ENCODE peak calls at places on chromosomes 5 and 9, in six cellular contexts. B, E, F, D, X and L are unnamed samples.

GRCh38 chr5:172805736-172806255 is 28.3 kb upstream of the ERGIC1 start:
- DNase-seq in E (no peak), F (no peak), X (no peak), B (no peak), D (no peak), L (no peak)

GRCh38 chr5:56838409-56839039 is 23.2 kb downstream of the MAP3K1 start:
- DNase-seq in X (no peak), B (no peak), F (no peak), E (no peak), D (no peak), L (peak)

GRCh38 chr9:31445357-31445756 is 939.1 kb upstream of the ACO1 start:
- DNase-seq in D (no peak), E (no peak), B (no peak), X (no peak), F (no peak), L (no peak)

GRCh38 chr5:91381774-91382492 is 1.2 kb downstream of the ARRDC3 start:
- DNase-seq in D (peak), B (peak), F (peak), E (peak), X (peak), L (peak)

GRCh38 chr9:134175291-134175807 is 11.0 kb upstream of the RNU6ATAC start:
- DNase-seq in X (peak), E (no peak), F (no peak), D (no peak), B (no peak), L (no peak)

GRCh38 chr9:90894956-90895687 is 93.5 kb downstream of the SYK start:
- DNase-seq in B (no peak), E (no peak), F (no peak), X (no peak), D (no peak), L (no peak)

GRCh38 chr5:422323-423232 is 20.4 kb upstream of the EXOC3 start:
- DNase-seq in F (no peak), D (no peak), E (no peak), B (peak), X (peak), L (no peak)

GRCh38 chr9:124654431-124654830 is 116.7 kb downstream of the NR6A1 start:
- DNase-seq in D (no peak), E (no peak), B (no peak), X (no peak), F (no peak), L (no peak)

GRCh38 chr5:140554454-140554853 is 2.8 kb downstream of the SRA1 start:
- DNase-seq in X (no peak), D (no peak), B (no peak), F (no peak), E (no peak), L (no peak)

GRCh38 chr9:37787059-37787458 is 2.2 kb upstream of the EXOSC3 start:
- DNase-seq in F (no peak), B (no peak), E (no peak), D (no peak), X (no peak), L (no peak)

GRCh38 chr5:135391123-135391868 is 7.7 kb downstream of the MACROH2A1 start:
- DNase-seq in B (no peak), F (peak), E (no peak), D (no peak), X (no peak), L (no peak)

GRCh38 chr9:106897681-106898080 is 34.7 kb downstream of the ZNF462 start:
- DNase-seq in E (no peak), F (no peak), B (no peak), D (no peak), X (no peak), L (no peak)

GRCh38 chr9:1208185-1208584 is 158.0 kb downstream of the DMRT2 start:
- DNase-seq in D (no peak), B (no peak), E (no peak), X (no peak), F (peak), L (no peak)

GRCh38 chr5:79200573-79201183 is 35.3 kb upstream of the JMY start:
- DNase-seq in F (no peak), D (no peak), X (no peak), E (no peak), B (no peak), L (peak)

GRCh38 chr9:129336601-129337286 is 158.7 kb upstream of the IER5L start:
- DNase-seq in E (peak), B (no peak), X (no peak), F (no peak), D (no peak), L (peak)

GRCh38 chr9:117092582-117092981 is 322.3 kb downstream of the ASTN2 start:
- DNase-seq in E (no peak), X (no peak), F (peak), D (no peak), B (no peak), L (no peak)

GRCh38 chr9:77486968-77487367 is 161.2 kb downstream of the GNA14 start:
- DNase-seq in B (no peak), D (no peak), E (no peak), X (no peak), F (no peak), L (no peak)

GRCh38 chr5:53779541-53779981 is 219.1 kb downstream of the NDUFS4 start:
- DNase-seq in X (no peak), F (peak), B (no peak), E (no peak), D (peak), L (peak)

GRCh38 chr5:157820593-157821252 is 38.2 kb downstream of the CLINT1 start:
- DNase-seq in X (no peak), F (peak), B (no peak), D (peak), E (no peak), L (peak)

GRCh38 chr9:68574150-68574549 is 33.5 kb upstream of the TMEM252 start:
- DNase-seq in F (no peak), E (no peak), X (no peak), D (no peak), B (no peak), L (no peak)

GRCh38 chr5:148401604-148402003 is 17.8 kb downstream of the FBXO38 start:
- DNase-seq in B (no peak), D (no peak), F (no peak), X (no peak), E (no peak), L (no peak)

GRCh38 chr9:29211003-29211584 is 1637.8 kb upstream of the C9orf72 start:
- DNase-seq in B (no peak), F (no peak), D (no peak), E (no peak), X (no peak), L (no peak)

GRCh38 chr9:35930521-35930920 is 21.2 kb downstream of the SPAAR start:
- DNase-seq in B (no peak), F (no peak), E (no peak), X (no peak), D (no peak), L (no peak)

GRCh38 chr5:93055971-93056370 is 525.0 kb downstream of the NR2F1-AS1 start:
- DNase-seq in F (no peak), D (no peak), X (no peak), E (no peak), B (no peak), L (no peak)

GRCh38 chr5:63963080-63963735 is 963 bp upstream of the HTR1A start:
- DNase-seq in E (no peak), D (peak), B (no peak), X (no peak), F (peak), L (peak)

GRCh38 chr5:28523887-28524637 is 1485.7 kb upstream of the CDH9 start:
- DNase-seq in F (peak), E (no peak), B (no peak), D (no peak), X (no peak), L (no peak)

GRCh38 chr9:91362212-91362611 is 494 bp upstream of the AUH start:
- DNase-seq in F (no peak), D (no peak), X (no peak), E (no peak), B (no peak), L (peak)

GRCh38 chr5:68134033-68134668 is 81.4 kb upstream of the PIK3R1 start:
- DNase-seq in E (no peak), X (no peak), B (no peak), D (no peak), F (no peak), L (no peak)

GRCh38 chr5:57683036-57683600 is 200.5 kb upstream of the ACTBL2 start:
- DNase-seq in B (no peak), E (no peak), D (no peak), F (no peak), X (no peak), L (no peak)

GRCh38 chr5:145904743-145905142 is 31.6 kb upstream of the SH3RF2 start:
- DNase-seq in B (no peak), E (no peak), D (no peak), X (no peak), F (no peak), L (no peak)

GRCh38 chr9:34974664-34975063 is 14.9 kb upstream of the DNAJB5 start:
- DNase-seq in B (no peak), F (no peak), D (no peak), X (no peak), E (no peak), L (no peak)

GRCh38 chr9:75186767-75187380 is 98.6 kb downstream of the OSTF1 start:
- DNase-seq in B (no peak), E (no peak), F (no peak), X (no peak), D (no peak), L (peak)

GRCh38 chr9:115291841-115292240 is 173.9 kb upstream of the TNC start:
- DNase-seq in D (no peak), F (no peak), E (no peak), X (no peak), B (no peak), L (no peak)

GRCh38 chr9:120478208-120478607 is 101.8 kb downstream of the CDK5RAP2 start:
- DNase-seq in X (no peak), E (no peak), F (no peak), D (no peak), B (no peak), L (no peak)

GRCh38 chr5:89351975-89352374 is 469.0 kb upstream of the MEF2C start:
- DNase-seq in X (no peak), E (no peak), B (no peak), F (no peak), D (no peak), L (no peak)

DNA sequence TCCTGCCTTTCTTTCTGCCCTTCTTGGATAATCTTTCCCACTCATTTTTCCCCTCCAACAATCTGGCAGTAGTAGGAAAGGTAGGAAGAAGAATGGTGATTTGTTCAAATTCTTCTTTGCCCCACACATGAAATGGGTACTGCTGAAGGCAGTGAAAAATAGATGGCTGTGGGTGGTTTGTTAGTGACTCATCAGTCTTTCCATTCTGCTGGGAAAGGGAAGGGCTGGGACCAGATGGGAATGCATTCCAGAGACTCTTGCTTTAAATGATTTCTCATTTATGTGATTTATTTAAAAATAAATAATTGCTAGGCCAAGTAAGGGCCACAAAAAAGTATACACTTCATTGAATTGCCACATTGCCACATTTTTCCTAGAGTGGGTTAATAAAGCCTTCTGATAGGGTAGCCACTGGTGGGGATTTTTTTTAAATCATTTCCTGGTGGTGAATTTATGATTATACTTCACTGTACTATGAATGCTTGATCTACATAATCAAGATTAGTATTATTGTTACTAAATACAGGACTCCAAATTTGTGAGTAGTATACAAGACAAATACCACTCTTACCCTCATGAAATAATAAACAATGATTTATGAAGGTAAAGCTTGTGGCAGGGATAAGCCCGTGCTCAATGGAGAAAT is 118.2 kb downstream of the ZSWIM6 start:
- DNase-seq in X (no peak), E (no peak), B (no peak), D (no peak), F (peak), L (no peak)
- H3K4me3 ChIP-seq in X (no peak), E (no peak), B (no peak), D (no peak), F (no peak), L (no peak)

DNA sequence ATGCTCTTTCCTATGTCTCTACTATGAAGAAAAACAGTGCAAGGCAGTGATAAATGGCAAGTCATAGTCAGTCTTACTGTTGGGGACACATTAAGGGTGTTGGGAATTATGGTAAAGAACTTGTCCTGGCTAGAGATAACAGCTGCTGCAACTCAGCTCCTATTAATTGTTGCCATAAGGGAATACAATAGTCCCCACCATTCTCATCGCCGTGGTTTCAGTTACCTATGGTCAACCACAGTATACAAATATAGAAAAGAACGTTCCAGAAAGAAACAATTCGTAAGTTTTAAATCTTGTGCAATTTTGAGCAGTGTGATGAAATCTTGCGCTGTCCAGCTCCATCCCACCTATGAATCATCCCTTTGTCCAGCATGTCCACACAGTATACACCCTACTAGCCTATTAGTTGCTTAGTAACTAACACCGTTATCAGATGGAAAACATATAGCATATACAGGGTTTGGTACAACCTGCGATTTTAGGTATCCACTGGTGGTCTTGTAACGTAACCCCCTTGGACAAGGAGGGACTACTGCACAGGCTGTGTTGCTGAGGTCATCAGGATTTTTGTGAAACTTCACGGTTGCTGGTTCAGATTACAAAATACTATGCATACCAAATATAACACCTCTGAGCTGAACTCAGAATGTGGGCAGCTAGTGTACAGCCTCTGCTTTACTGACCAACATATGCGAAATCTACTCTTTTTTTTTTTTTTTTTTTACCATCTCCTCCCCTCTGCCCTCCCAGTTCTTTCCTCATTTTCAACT is 53.5 kb downstream of the ZFR start:
- DNase-seq in D (no peak), X (no peak), E (no peak), F (peak), B (no peak), L (no peak)
- TF ChIP-seq CTCF in D (no peak), X (no peak), E (no peak), F (no peak), B (no peak), L (no peak)

DNA sequence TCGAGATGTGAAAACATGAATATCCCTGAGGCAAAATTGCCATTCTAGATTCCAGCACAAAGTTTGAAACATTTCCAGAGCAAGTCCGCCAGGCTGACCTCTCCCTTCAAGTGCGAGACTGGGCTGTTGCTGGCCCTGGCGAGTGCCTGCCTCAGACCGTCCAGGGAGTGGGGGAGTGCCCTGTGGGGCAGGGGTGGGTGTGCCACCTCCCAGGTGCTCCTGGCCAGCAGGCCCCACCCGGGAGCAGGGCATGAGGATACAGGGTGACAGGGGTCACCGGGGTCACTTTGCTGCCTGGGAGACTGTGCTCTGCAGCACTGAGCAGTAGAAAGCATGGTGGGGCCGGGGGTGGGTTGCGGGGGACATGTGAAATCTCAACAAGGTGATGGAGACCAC is 200.0 kb downstream of the AOPEP start:
- DNase-seq in B (no peak), D (no peak), F (no peak), X (no peak), E (no peak), L (no peak)
- H3K4me3 ChIP-seq in B (no peak), D (no peak), F (no peak), X (no peak), E (no peak), L (no peak)

GRCh38 chr5:40165106-40165788 is 514.5 kb upstream of the PTGER4 start:
- DNase-seq in F (no peak), D (no peak), X (no peak), E (no peak), B (no peak), L (no peak)

GRCh38 chr5:40160435-40160834 is 519.3 kb upstream of the PTGER4 start:
- DNase-seq in X (no peak), F (no peak), B (no peak), D (no peak), E (no peak), L (no peak)

GRCh38 chr5:40166757-40167156 is 513.0 kb upstream of the PTGER4 start:
- DNase-seq in E (no peak), D (no peak), F (no peak), B (no peak), X (no peak), L (no peak)

GRCh38 chr5:40167283-40167682 is 512.4 kb upstream of the PTGER4 start:
- DNase-seq in E (no peak), F (no peak), D (no peak), B (no peak), X (no peak), L (no peak)

DNA sequence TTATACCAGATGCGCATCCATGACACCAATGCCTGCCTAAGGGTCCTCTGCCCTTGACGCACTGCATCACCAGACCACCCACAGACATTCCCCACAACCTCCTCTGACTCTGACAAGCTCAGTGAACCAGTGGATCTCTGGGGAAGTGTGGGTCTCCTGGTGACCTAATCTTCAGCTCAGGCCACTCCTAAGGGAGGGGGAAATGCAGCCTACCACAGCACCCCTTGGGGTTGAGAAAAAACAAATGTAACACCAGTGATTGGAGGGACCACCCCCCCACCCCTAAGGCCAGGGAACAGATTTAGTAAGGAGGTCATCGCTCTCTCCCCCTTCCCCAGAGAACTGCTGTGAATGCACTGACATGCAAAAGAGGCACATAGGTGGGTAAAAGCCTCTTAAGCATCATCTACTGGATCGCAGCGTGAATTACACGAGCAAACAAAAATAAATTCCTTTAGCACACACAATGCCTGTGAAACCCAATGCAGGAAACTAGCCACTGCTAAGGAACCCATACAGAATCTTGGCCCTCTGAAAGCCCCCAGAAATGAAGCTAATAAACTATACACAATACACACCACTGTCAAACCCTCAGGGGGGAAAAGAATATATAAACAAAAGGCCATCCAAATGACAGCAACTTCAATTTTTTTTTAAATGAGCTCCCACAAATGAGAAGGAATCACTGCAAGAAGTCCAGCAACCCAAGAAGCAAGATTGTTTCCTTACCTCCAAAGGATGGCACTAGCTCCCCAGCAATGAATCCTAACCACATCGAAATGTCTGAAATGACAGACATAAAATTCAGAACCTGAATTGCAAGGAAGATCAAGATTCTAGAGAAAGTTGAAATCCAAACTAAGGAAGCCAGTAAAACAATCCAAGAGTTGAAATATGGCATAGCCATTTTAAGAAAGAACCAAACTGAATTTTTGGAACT is 513.7 kb upstream of the PTGER4 start:
- DNase-seq in B (no peak), X (no peak), E (no peak), D (no peak), F (no peak), L (peak)
- TF ChIP-seq CTCF in B (no peak), X (no peak), E (no peak), D (no peak), F (no peak), L (no peak)

GRCh38 chr5:159061186-159061796 is 38.4 kb downstream of the EBF1 start:
- DNase-seq in F (peak), E (no peak), D (peak), B (no peak), X (peak), L (no peak)
- H3K4me3 ChIP-seq in F (no peak), E (no peak), D (peak), B (peak), X (peak), L (no peak)

DNA sequence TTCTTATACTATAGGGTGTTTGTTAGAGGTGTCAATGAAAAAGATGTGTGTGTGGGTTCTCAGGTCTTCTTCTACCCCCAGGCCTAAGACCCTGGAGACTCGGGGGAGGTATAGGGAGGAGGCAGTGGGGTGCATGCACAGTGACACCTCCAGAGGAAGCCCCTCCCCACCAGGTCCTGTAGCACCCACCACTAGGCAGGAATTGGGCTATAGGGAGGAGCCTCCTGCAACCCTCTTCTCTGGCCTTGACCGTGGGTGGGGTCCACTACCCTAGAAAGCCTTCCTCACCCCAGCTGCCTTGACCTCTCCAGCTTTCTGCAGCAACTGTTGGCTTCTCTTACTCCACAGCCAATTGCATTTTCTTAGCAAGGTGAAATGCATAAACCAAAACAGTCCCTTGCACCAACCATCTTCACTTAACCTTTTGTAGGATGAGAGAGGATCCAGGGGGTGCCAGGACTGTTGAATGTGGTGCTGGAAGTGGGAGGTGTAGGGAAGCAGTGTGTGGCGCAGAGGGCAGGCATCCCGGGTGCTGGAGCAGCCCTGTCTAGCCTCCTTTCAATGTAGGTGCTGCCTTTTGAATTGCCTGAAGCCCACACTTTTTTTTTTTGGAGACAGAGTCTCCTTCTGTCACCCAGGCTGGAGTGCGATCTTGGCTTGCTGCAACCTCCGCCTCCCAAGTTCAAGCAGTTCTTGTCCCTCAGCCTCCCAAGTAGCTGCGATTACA is 128.5 kb downstream of the RGS3 start:
- DNase-seq in D (no peak), X (peak), F (no peak), B (no peak), E (no peak), L (no peak)
- TF ChIP-seq CTCF in D (no peak), X (no peak), F (no peak), B (no peak), E (no peak), L (no peak)